ENCODE peak calls at places on chromosomes 3 and 15, in ten cellular contexts. D, B, Q, K, X, V, L, P, J and Z are unnamed samples.

GRCh38 chr3:8970971-8971589 is 7.8 kb upstream of the RAD18 start:
- DNase-seq in D (peak), X (peak), K (peak), V (peak), Q (peak), B (peak), P (peak), L (no peak), J (no peak), Z (no peak)

GRCh38 chr3:51985971-51986947 is 2.9 kb downstream of the ACY1 start:
- DNase-seq in P (no peak), B (no peak), L (no peak), Q (no peak), D (no peak), J (no peak), X (no peak), K (no peak), V (no peak), Z (no peak)

GRCh38 chr3:87625911-87626310 is 349.5 kb upstream of the POU1F1 start:
- DNase-seq in Q (no peak), X (no peak), P (no peak), K (no peak), V (peak), D (no peak), L (no peak), B (no peak), J (no peak), Z (no peak)

GRCh38 chr3:150300847-150301517 is 107.1 kb upstream of the TSC22D2 start:
- DNase-seq in L (no peak), X (no peak), V (no peak), J (no peak), B (no peak), Q (no peak), D (peak), K (no peak), P (peak), Z (no peak)

GRCh38 chr3:194189243-194189791 is 53.4 kb downstream of the HES1 start:
- DNase-seq in J (no peak), K (no peak), Q (peak), L (peak), P (no peak), X (no peak), B (no peak), V (peak), D (no peak), Z (no peak)

GRCh38 chr15:34808016-34808415 is 12.7 kb upstream of the ACTC1 start:
- DNase-seq in L (no peak), Q (no peak), J (no peak), X (no peak), B (no peak), V (peak), D (peak), K (no peak), P (peak), Z (no peak)

GRCh38 chr3:13031621-13032020 is 41.6 kb downstream of the IQSEC1 start:
- DNase-seq in Q (no peak), X (no peak), K (no peak), J (no peak), V (no peak), B (no peak), D (no peak), P (no peak), L (no peak), Z (no peak)

GRCh38 chr3:151926956-151927355 is 53.5 kb downstream of the SUCNR1 start:
- DNase-seq in X (peak), B (no peak), J (no peak), Q (no peak), D (peak), K (no peak), V (peak), L (no peak), P (peak), Z (no peak)

GRCh38 chr3:119331661-119332060 is 37.5 kb downstream of the ARHGAP31 start:
- DNase-seq in Q (no peak), X (peak), P (no peak), L (no peak), J (no peak), B (no peak), D (peak), K (no peak), V (no peak), Z (no peak)

GRCh38 chr15:63015618-63016017 is 26.9 kb upstream of the TPM1 start:
- DNase-seq in X (no peak), B (no peak), J (no peak), D (peak), V (peak), P (peak), K (no peak), L (peak), Q (no peak), Z (no peak)

GRCh38 chr3:37904614-37905047 is 43.0 kb downstream of the CTDSPL start:
- DNase-seq in P (peak), V (peak), X (no peak), L (no peak), Q (no peak), B (no peak), D (peak), J (no peak), K (no peak), Z (no peak)

GRCh38 chr3:172208586-172209332 is 169.4 kb downstream of the FNDC3B start:
- DNase-seq in J (no peak), B (no peak), P (no peak), K (no peak), L (peak), X (no peak), Q (no peak), D (no peak), V (peak), Z (no peak)

GRCh38 chr15:32682569-32682968 is 35.2 kb upstream of the GREM1 start:
- DNase-seq in B (no peak), V (peak), D (peak), K (no peak), P (peak), Q (no peak), L (no peak), J (no peak), X (peak), Z (no peak)

GRCh38 chr3:143358793-143359491 is 239.4 kb downstream of the CHST2 start:
- DNase-seq in P (no peak), X (no peak), J (no peak), B (no peak), Q (peak), K (peak), D (no peak), V (no peak), L (no peak), Z (no peak)

GRCh38 chr3:52820741-52821140 is 9.7 kb downstream of the ITIH4 start:
- DNase-seq in K (no peak), L (no peak), J (no peak), B (peak), X (no peak), Q (no peak), P (no peak), D (peak), V (no peak), Z (no peak)

GRCh38 chr3:178849220-178849910 is 222.2 kb downstream of the ZMAT3 start:
- DNase-seq in X (no peak), K (no peak), B (peak), Q (peak), V (peak), D (no peak), P (no peak), L (no peak), J (no peak), Z (no peak)